ENCODE peak calls at places on chromosomes 2 and 18, in eight cellular contexts. Z is GM23248; P is GM03348; M is WTC11; A is stimulated activated CD4-positive, alpha-beta T cell treated with anti-CD3 and anti-CD28 coated beads, Interleukin-2, amount 100 ng/mL, for 48 hours; L is fibroblast of the aortic adventitia; V is CD8-positive, alpha-beta memory T cell; J is AG10803. T is an unnamed sample.

GRCh38 chr2:187774551-187775071 is 220.4 kb upstream of the TFPI start:
- DNase-seq in Z (peak; percentile 64), P (peak; percentile 9), M (no peak), A (no peak), L (peak; percentile 41), V (no peak), J (peak; percentile 29), T (no peak)

GRCh38 chr18:59950215-59950944 is 50.6 kb downstream of the PMAIP1 start:
- DNase-seq in Z (peak; percentile 42), P (no peak), M (no peak), A (peak; percentile 9), L (peak; percentile 27), V (no peak), J (peak; percentile 13), T (no peak)

GRCh38 chr2:107747964-107748583 is 78.6 kb upstream of the RGPD4 start:
- DNase-seq in Z (no peak), P (no peak), M (no peak), A (no peak), L (no peak), V (no peak), J (no peak), T (no peak)

GRCh38 chr2:239018291-239019192 is 170.7 kb downstream of the TWIST2 start:
- DNase-seq in Z (no peak), P (no peak), M (no peak), A (no peak), L (no peak), V (no peak), J (no peak), T (no peak)

GRCh38 chr18:62732631-62733030 is 17.3 kb downstream of the PHLPP1 start:
- DNase-seq in Z (no peak), P (no peak), M (no peak), A (no peak), L (no peak), V (no peak), J (peak; percentile 69), T (no peak)

GRCh38 chr18:79425573-79425895 is 29.8 kb downstream of the NFATC1 start:
- DNase-seq in Z (no peak), P (no peak), M (no peak), A (no peak), L (no peak), V (no peak), J (no peak), T (no peak)

GRCh38 chr18:49524349-49524748 is 37.3 kb upstream of the C18orf32 start:
- DNase-seq in Z (no peak), P (no peak), M (no peak), A (no peak), L (no peak), V (no peak), J (no peak), T (no peak)

GRCh38 chr2:134193006-134193405 is 60.9 kb upstream of the MGAT5 start:
- DNase-seq in Z (peak; percentile 68), P (no peak), M (no peak), A (no peak), L (peak; percentile 56), V (no peak), J (peak; percentile 55), T (no peak)

GRCh38 chr2:197201874-197202273 is 108.7 kb downstream of the ANKRD44 start:
- DNase-seq in Z (no peak), P (no peak), M (no peak), A (no peak), L (no peak), V (no peak), J (no peak), T (no peak)

GRCh38 chr2:197028230-197028629 is 101.7 kb upstream of the PGAP1 start:
- DNase-seq in Z (peak; percentile 38), P (no peak), M (no peak), A (no peak), L (peak; percentile 57), V (no peak), J (peak; percentile 62), T (no peak)

GRCh38 chr2:33022395-33022985 is 75.7 kb downstream of the LTBP1 start:
- DNase-seq in Z (no peak), P (no peak), M (no peak), A (no peak), L (no peak), V (no peak), J (no peak), T (no peak)

GRCh38 chr2:222176890-222177289 is 121.9 kb downstream of the PAX3 start:
- DNase-seq in Z (no peak), P (no peak), M (no peak), A (no peak), L (no peak), V (no peak), J (no peak), T (no peak)

GRCh38 chr2:240915526-240916335 is 9.6 kb downstream of the CROCC2 start:
- DNase-seq in Z (no peak), P (peak; percentile 49), M (peak; percentile 44), A (no peak), L (no peak), V (no peak), J (no peak), T (peak; percentile 17)

GRCh38 chr2:233470007-233470687 is 96.4 kb downstream of the USP40 start:
- DNase-seq in Z (no peak), P (no peak), M (no peak), A (no peak), L (peak; percentile 3), V (no peak), J (no peak), T (no peak)